ENCODE peak calls at places on chromosome 18, in four cellular contexts. C, E, O and Q are unnamed samples.

GRCh38 chr18:63317982-63318881 is 1.3 kb downstream of the BCL2 start:
- DNase-seq in E (peak; percentile 93), O (peak; percentile 68), C (peak; percentile 88), Q (peak; percentile 80)

GRCh38 chr18:23401400-23402347 is 51.4 kb upstream of the RIOK3 start:
- DNase-seq in O (no peak), C (peak; percentile 47), E (no peak), Q (no peak)

GRCh38 chr18:26548144-26549102 is at the start of gene KCTD1:
- DNase-seq in C (peak; percentile 85), E (peak; percentile 76), O (peak; percentile 70), Q (peak; percentile 90)

GRCh38 chr18:7177131-7177744 is 53.7 kb upstream of the LRRC30 start:
- DNase-seq in C (no peak), E (peak; percentile 27), O (peak; percentile 62), Q (no peak)

GRCh38 chr18:79526468-79527460 is 131.0 kb downstream of the NFATC1 start:
- DNase-seq in O (no peak), E (peak; percentile 47), C (peak; percentile 6), Q (peak; percentile 49)

GRCh38 chr18:9594782-9595181 is 19.6 kb downstream of the PPP4R1 start:
- DNase-seq in E (no peak), C (peak; percentile 17), O (no peak), Q (no peak)

GRCh38 chr18:80143876-80144275 is 34.8 kb downstream of the ADNP2 start:
- DNase-seq in E (no peak), C (no peak), O (no peak), Q (no peak)

GRCh38 chr18:37535968-37536367 is 29.6 kb downstream of the CELF4 start:
- DNase-seq in C (no peak), E (no peak), O (no peak), Q (no peak)